ENCODE peak calls at places on chromosome 12, in nine cellular contexts. C is iPS-NIHi11; V is IMR-90; E is sciatic nerve; H is stimulated activated CD4-positive, alpha-beta T cell treated with anti-CD3 and anti-CD28 coated beads, Interleukin-1b, Interleukin-23, amount 100 ng/mL, for 24 hours; X is HepG2; D is aorta; J is T-cell; T is BJ. U is an unnamed sample.

GRCh38 chr12:116480210-116480818 is 78.9 kb upstream of the MAP1LC3B2 start:
- DNase-seq in C (no peak), V (no peak), E (no peak), H (no peak), X (no peak), D (no peak), J (no peak), T (no peak), U (no peak)

GRCh38 chr12:52175411-52176350 is 16.1 kb downstream of the KRT80 start:
- DNase-seq in C (no peak), V (no peak), E (no peak), H (no peak), X (peak; percentile 36), D (no peak), J (no peak), T (no peak), U (no peak)

GRCh38 chr12:12803186-12803585 is 10.0 kb upstream of the DDX47 start:
- DNase-seq in C (peak; percentile 84), V (peak; percentile 86), E (no peak), H (no peak), X (peak; percentile 62), D (no peak), J (no peak), T (no peak), U (peak; percentile 21)

GRCh38 chr12:96263449-96263902 is 69.3 kb downstream of the ELK3 start:
- DNase-seq in C (no peak), V (peak; percentile 46), E (no peak), H (no peak), X (peak; percentile 90), D (no peak), J (no peak), T (no peak), U (no peak)

GRCh38 chr12:2149091-2149490 is 96.3 kb downstream of the CACNA1C start:
- DNase-seq in C (no peak), V (peak; percentile 9), E (no peak), H (no peak), X (no peak), D (no peak), J (no peak), T (no peak), U (no peak)

GRCh38 chr12:54413284-54414190 is 5.5 kb downstream of the ITGA5 start:
- DNase-seq in C (no peak), V (no peak), E (no peak), H (no peak), X (no peak), D (peak; percentile 55), J (peak; percentile 71), T (no peak), U (peak; percentile 79)

GRCh38 chr12:14993537-14994266 is 20.9 kb downstream of the PDE6H start:
- DNase-seq in C (no peak), V (peak; percentile 68), E (no peak), H (no peak), X (no peak), D (no peak), J (no peak), T (no peak), U (no peak)

GRCh38 chr12:128549621-128550020 is 274.1 kb downstream of the SLC15A4 start:
- DNase-seq in C (no peak), V (no peak), E (no peak), H (no peak), X (no peak), D (no peak), J (no peak), T (no peak), U (no peak)

GRCh38 chr12:123546281-123546680 is 12.8 kb upstream of the RILPL1 start:
- DNase-seq in C (no peak), V (peak; percentile 40), E (no peak), H (no peak), X (no peak), D (no peak), J (no peak), T (no peak), U (no peak)

GRCh38 chr12:52183544-52183910 is 8.3 kb downstream of the KRT80 start:
- DNase-seq in C (no peak), V (peak; percentile 15), E (no peak), H (no peak), X (no peak), D (no peak), J (no peak), T (no peak), U (no peak)

GRCh38 chr12:31214626-31215520 is 111.1 kb downstream of the SINHCAF start:
- DNase-seq in C (no peak), V (no peak), E (no peak), H (no peak), X (no peak), D (no peak), J (no peak), T (no peak), U (no peak)

GRCh38 chr12:127169321-127170270 is 1097.4 kb upstream of the TMEM132C start:
- DNase-seq in C (no peak), V (peak; percentile 6), E (no peak), H (no peak), X (no peak), D (no peak), J (no peak), T (no peak), U (no peak)

GRCh38 chr12:117576053-117576452 is 214.6 kb upstream of the NOS1 start:
- DNase-seq in C (no peak), V (no peak), E (no peak), H (no peak), X (no peak), D (no peak), J (no peak), T (no peak), U (no peak)

GRCh38 chr12:57372233-57372632 is 58.6 kb downstream of the R3HDM2 start:
- DNase-seq in C (no peak), V (peak; percentile 78), E (no peak), H (no peak), X (no peak), D (no peak), J (no peak), T (no peak), U (no peak)

GRCh38 chr12:115046805-115047204 is 362.8 kb upstream of the TBX3 start:
- DNase-seq in C (no peak), V (no peak), E (no peak), H (no peak), X (no peak), D (no peak), J (no peak), T (no peak), U (no peak)

GRCh38 chr12:15240898-15241297 is 19.7 kb upstream of the RERG start:
- DNase-seq in C (no peak), V (no peak), E (no peak), H (no peak), X (no peak), D (no peak), J (no peak), T (no peak), U (no peak)

GRCh38 chr12:82687020-82687951 is 580 bp downstream of the TMTC2 start:
- DNase-seq in C (peak; percentile 65), V (peak; percentile 9), E (peak; percentile 60), H (peak; percentile 24), X (no peak), D (peak; percentile 74), J (peak; percentile 43), T (no peak), U (peak; percentile 47)

GRCh38 chr12:39012870-39013269 is 107.5 kb upstream of the CPNE8 start:
- DNase-seq in C (no peak), V (no peak), E (no peak), H (no peak), X (no peak), D (no peak), J (no peak), T (no peak), U (no peak)

GRCh38 chr12:6883252-6883651 is 10.1 kb upstream of the SPSB2 start:
- DNase-seq in C (no peak), V (no peak), E (no peak), H (no peak), X (no peak), D (no peak), J (no peak), T (no peak), U (no peak)

GRCh38 chr12:96398422-96399080 is 1.7 kb downstream of the CDK17 start:
- DNase-seq in C (no peak), V (peak; percentile 39), E (no peak), H (no peak), X (peak; percentile 7), D (no peak), J (no peak), T (no peak), U (no peak)

GRCh38 chr12:130933269-130933995 is 20.3 kb upstream of the ADGRD1 start:
- DNase-seq in C (no peak), V (no peak), E (peak; percentile 80), H (no peak), X (no peak), D (no peak), J (no peak), T (no peak), U (no peak)

GRCh38 chr12:130951636-130952035 is 2.1 kb upstream of the ADGRD1 start:
- DNase-seq in C (no peak), V (no peak), E (peak; percentile 46), H (no peak), X (no peak), D (no peak), J (no peak), T (no peak), U (no peak)

GRCh38 chr12:121789800-121790748 is 3.4 kb downstream of the RHOF start:
- DNase-seq in C (no peak), V (peak; percentile 34), E (peak; percentile 78), H (no peak), X (no peak), D (no peak), J (peak; percentile 94), T (no peak), U (peak; percentile 91)

GRCh38 chr12:110042260-110042659 is 6.1 kb downstream of the C12orf76 start:
- DNase-seq in C (no peak), V (no peak), E (no peak), H (no peak), X (peak; percentile 26), D (no peak), J (no peak), T (no peak), U (no peak)

GRCh38 chr12:105369014-105369413 is 38.5 kb downstream of the C12orf75 start:
- DNase-seq in C (no peak), V (peak; percentile 84), E (no peak), H (no peak), X (no peak), D (no peak), J (no peak), T (no peak), U (no peak)

GRCh38 chr12:31387466-31387865 is 61.5 kb upstream of the SINHCAF start:
- DNase-seq in C (no peak), V (no peak), E (no peak), H (no peak), X (no peak), D (no peak), J (no peak), T (no peak), U (no peak)